ENCODE peak calls at places on chromosomes 7 and 10, in five cellular contexts. One of them, this sample, is unnamed.

GRCh38 chr10:44627591-44628354 is 242.9 kb upstream of the CXCL12 start:
- DNase-seq in GM10248: no peak
- DNase-seq in natural killer cell: no peak
- DNase-seq in fibroblast of pulmonary artery: peak; percentile 95
- DNase-seq in EL: peak; percentile 68
- DNase-seq in this sample: no peak

GRCh38 chr7:93949468-93949867 is 27.9 kb downstream of the GNG11 start:
- DNase-seq in GM10248: no peak
- DNase-seq in natural killer cell: no peak
- DNase-seq in fibroblast of pulmonary artery: peak; percentile 86
- DNase-seq in EL: peak; percentile 82
- DNase-seq in this sample: no peak

GRCh38 chr10:35574924-35575352 is 30.2 kb upstream of the GJD4 start:
- DNase-seq in GM10248: no peak
- DNase-seq in natural killer cell: no peak
- DNase-seq in fibroblast of pulmonary artery: peak; percentile 80
- DNase-seq in EL: peak; percentile 97
- DNase-seq in this sample: no peak

GRCh38 chr10:13528875-13529713 is at the start of gene BEND7:
- DNase-seq in GM10248: peak; percentile 65
- DNase-seq in natural killer cell: no peak
- DNase-seq in fibroblast of pulmonary artery: peak; percentile 6
- DNase-seq in EL: peak; percentile 47
- DNase-seq in this sample: no peak

GRCh38 chr10:8583096-8583495 is 528.6 kb downstream of the GATA3 start:
- DNase-seq in GM10248: no peak
- DNase-seq in natural killer cell: no peak
- DNase-seq in fibroblast of pulmonary artery: no peak
- DNase-seq in EL: no peak
- DNase-seq in this sample: no peak

GRCh38 chr10:130109796-130110235 is 814 bp downstream of the C10orf143 start:
- DNase-seq in GM10248: peak; percentile 59
- DNase-seq in natural killer cell: peak; percentile 67
- DNase-seq in fibroblast of pulmonary artery: peak; percentile 93
- DNase-seq in EL: peak; percentile 84
- DNase-seq in this sample: peak; percentile 85

GRCh38 chr10:6013413-6014192 is 36.3 kb upstream of the IL15RA start:
- DNase-seq in GM10248: no peak
- DNase-seq in natural killer cell: no peak
- DNase-seq in fibroblast of pulmonary artery: no peak
- DNase-seq in EL: no peak
- DNase-seq in this sample: no peak

GRCh38 chr10:89478739-89479116 is 56.7 kb downstream of the SLC16A12 start:
- DNase-seq in GM10248: no peak
- DNase-seq in natural killer cell: no peak
- DNase-seq in fibroblast of pulmonary artery: peak; percentile 68
- DNase-seq in EL: no peak
- DNase-seq in this sample: no peak

GRCh38 chr7:147188485-147188884 is 1071.9 kb downstream of the CNTNAP2 start:
- DNase-seq in GM10248: no peak
- DNase-seq in natural killer cell: no peak
- DNase-seq in fibroblast of pulmonary artery: no peak
- DNase-seq in EL: no peak
- DNase-seq in this sample: no peak

This sample was measured in sigmoid colon.